ENCODE peak calls at places on chromosomes 11 and 22, in ten cellular contexts. U is endothelial cell, D is fibroblast of lung, E is psoas muscle, T is GM20000, G is stomach, Q is kidney, A is astrocyte of the cerebellum, C is ovary, P is type B pancreatic cell. M is an unnamed sample.

GRCh38 chr11:46361283-46362145 is 14.3 kb downstream of the DGKZ start:
- DNase-seq in G (no peak), A (no peak), T (peak), C (no peak), U (no peak), P (no peak), E (peak), D (peak), Q (peak), M (no peak)

GRCh38 chr11:88152381-88152780 is 22.9 kb downstream of the RAB38 start:
- DNase-seq in E (no peak), G (no peak), P (no peak), C (no peak), T (no peak), Q (no peak), D (no peak), U (no peak), A (no peak), M (no peak)

GRCh38 chr22:31212783-31213626 is 907 bp downstream of the LIMK2 start:
- DNase-seq in Q (no peak), D (no peak), C (no peak), E (no peak), T (no peak), G (no peak), A (no peak), P (no peak), U (no peak), M (no peak)

GRCh38 chr11:23732026-23732425 is 764.8 kb upstream of the LUZP2 start:
- DNase-seq in D (peak), T (no peak), G (no peak), Q (no peak), E (no peak), P (no peak), U (no peak), C (no peak), A (no peak), M (no peak)

GRCh38 chr11:126731526-126731925 is 269.0 kb downstream of the KIRREL3 start:
- DNase-seq in C (no peak), T (no peak), U (no peak), E (no peak), G (no peak), P (no peak), D (no peak), Q (no peak), A (no peak), M (no peak)

GRCh38 chr22:19103881-19104821 is 18.1 kb downstream of the DGCR2 start:
- DNase-seq in T (no peak), G (no peak), D (peak), P (no peak), C (no peak), A (peak), E (no peak), U (no peak), Q (no peak), M (no peak)

GRCh38 chr11:66363805-66364535 is 7.6 kb downstream of the SLC29A2 start:
- DNase-seq in Q (no peak), U (peak), A (no peak), E (peak), D (no peak), T (peak), P (no peak), G (peak), C (no peak), M (no peak)

GRCh38 chr11:73521621-73522020 is 76.3 kb downstream of the FAM168A start:
- DNase-seq in P (no peak), Q (no peak), A (peak), G (no peak), U (no peak), T (no peak), D (peak), C (no peak), E (no peak), M (no peak)

GRCh38 chr11:12125609-12126149 is 15.3 kb downstream of the MICAL2 start:
- DNase-seq in P (no peak), G (no peak), C (no peak), E (no peak), U (no peak), T (no peak), A (no peak), D (peak), Q (no peak), M (no peak)

GRCh38 chr11:28673687-28674431 is 565.7 kb downstream of the METTL15 start:
- DNase-seq in E (no peak), U (no peak), Q (no peak), G (no peak), T (no peak), A (no peak), P (no peak), C (no peak), D (peak), M (no peak)

GRCh38 chr11:88337342-88338222 is at the start of gene CTSC:
- DNase-seq in T (peak), Q (peak), U (peak), A (peak), P (peak), E (peak), D (peak), C (peak), G (peak), M (peak)

GRCh38 chr11:59667812-59668187 is 1.0 kb downstream of the PATL1 start:
- DNase-seq in C (no peak), U (no peak), A (no peak), Q (no peak), P (no peak), E (no peak), D (no peak), T (no peak), G (no peak), M (no peak)

GRCh38 chr11:69359735-69360470 is 65.9 kb downstream of the MYEOV start:
- DNase-seq in E (no peak), G (no peak), C (no peak), D (peak), A (no peak), Q (no peak), P (peak), T (no peak), U (peak), M (no peak)

GRCh38 chr11:41459602-41460405 is at the start of gene LRRC4C:
- DNase-seq in A (no peak), U (no peak), P (no peak), C (no peak), E (no peak), G (no peak), T (no peak), D (peak), Q (no peak), M (no peak)

GRCh38 chr11:10605941-10606381 is 37.5 kb upstream of the LYVE1 start:
- DNase-seq in Q (no peak), E (peak), C (peak), A (no peak), G (peak), D (peak), P (no peak), U (peak), T (no peak), M (no peak)

GRCh38 chr11:92340839-92341238 is 116.2 kb downstream of the FAT3 start:
- DNase-seq in T (no peak), A (no peak), G (no peak), C (no peak), P (no peak), Q (no peak), D (no peak), E (no peak), U (peak), M (no peak)

GRCh38 chr22:19398206-19398605 is 33.3 kb downstream of the HIRA start:
- DNase-seq in T (no peak), C (no peak), U (no peak), E (no peak), P (no peak), Q (peak), D (no peak), G (no peak), A (no peak), M (no peak)

GRCh38 chr11:114180301-114181055 is 115.7 kb upstream of the NNMT start:
- DNase-seq in T (no peak), G (peak), U (peak), E (peak), P (no peak), D (no peak), A (no peak), Q (peak), C (peak), M (no peak)

GRCh38 chr11:91164452-91164822 is 941.6 kb upstream of the CHORDC1 start:
- DNase-seq in Q (no peak), U (no peak), E (no peak), C (no peak), D (peak), P (no peak), A (no peak), G (no peak), T (no peak), M (no peak)

GRCh38 chr11:83070878-83071640 is 638 bp downstream of the RAB30 start:
- DNase-seq in G (no peak), D (no peak), U (peak), Q (peak), P (no peak), A (no peak), C (peak), E (peak), T (no peak), M (peak)

GRCh38 chr11:60756307-60757032 is at the start of gene MS4A15:
- DNase-seq in U (peak), Q (no peak), C (no peak), P (no peak), A (no peak), G (no peak), D (peak), E (no peak), T (peak), M (peak)
- TF ChIP-seq CTCF in U (peak), Q (peak), C (no peak), P (peak), A (peak), G (peak), D (peak), E (no peak), T (peak), M (no peak)

GRCh38 chr11:128648711-128649110 is 45.2 kb upstream of the FLI1 start:
- DNase-seq in T (no peak), P (no peak), A (no peak), U (no peak), D (no peak), E (no peak), Q (no peak), C (no peak), G (no peak), M (no peak)

GRCh38 chr11:128642571-128642970 is 51.3 kb upstream of the FLI1 start:
- DNase-seq in G (no peak), A (no peak), C (no peak), E (no peak), T (no peak), P (no peak), Q (no peak), U (no peak), D (no peak), M (no peak)

GRCh38 chr11:128643661-128644060 is 50.2 kb upstream of the FLI1 start:
- DNase-seq in G (no peak), C (no peak), U (no peak), D (no peak), A (no peak), T (no peak), P (no peak), Q (no peak), E (no peak), M (no peak)

GRCh38 chr11:128645968-128646367 is 47.9 kb upstream of the FLI1 start:
- DNase-seq in Q (no peak), P (no peak), A (no peak), U (no peak), E (no peak), T (no peak), G (no peak), C (no peak), D (no peak), M (no peak)
- TF ChIP-seq CTCF in Q (no peak), P (no peak), A (no peak), U (no peak), E (no peak), T (no peak), G (no peak), C (no peak), D (no peak), M (no peak)

GRCh38 chr11:1522081-1522424 is 35.5 kb upstream of the MOB2 start:
- DNase-seq in T (no peak), G (no peak), C (no peak), A (no peak), Q (no peak), E (no peak), U (no peak), P (no peak), D (no peak), M (no peak)

GRCh38 chr11:1523077-1523476 is 36.5 kb upstream of the MOB2 start:
- DNase-seq in D (no peak), U (no peak), Q (no peak), P (no peak), A (no peak), C (no peak), T (no peak), G (no peak), E (no peak), M (no peak)

GRCh38 chr11:1520987-1521349 is 34.4 kb upstream of the MOB2 start:
- DNase-seq in C (no peak), Q (peak), U (no peak), P (no peak), D (no peak), T (no peak), G (no peak), E (no peak), A (no peak), M (no peak)

GRCh38 chr11:1520209-1520986 is 33.8 kb upstream of the MOB2 start:
- DNase-seq in E (no peak), P (no peak), U (no peak), G (no peak), T (no peak), C (no peak), A (no peak), Q (no peak), D (no peak), M (no peak)

DNA sequence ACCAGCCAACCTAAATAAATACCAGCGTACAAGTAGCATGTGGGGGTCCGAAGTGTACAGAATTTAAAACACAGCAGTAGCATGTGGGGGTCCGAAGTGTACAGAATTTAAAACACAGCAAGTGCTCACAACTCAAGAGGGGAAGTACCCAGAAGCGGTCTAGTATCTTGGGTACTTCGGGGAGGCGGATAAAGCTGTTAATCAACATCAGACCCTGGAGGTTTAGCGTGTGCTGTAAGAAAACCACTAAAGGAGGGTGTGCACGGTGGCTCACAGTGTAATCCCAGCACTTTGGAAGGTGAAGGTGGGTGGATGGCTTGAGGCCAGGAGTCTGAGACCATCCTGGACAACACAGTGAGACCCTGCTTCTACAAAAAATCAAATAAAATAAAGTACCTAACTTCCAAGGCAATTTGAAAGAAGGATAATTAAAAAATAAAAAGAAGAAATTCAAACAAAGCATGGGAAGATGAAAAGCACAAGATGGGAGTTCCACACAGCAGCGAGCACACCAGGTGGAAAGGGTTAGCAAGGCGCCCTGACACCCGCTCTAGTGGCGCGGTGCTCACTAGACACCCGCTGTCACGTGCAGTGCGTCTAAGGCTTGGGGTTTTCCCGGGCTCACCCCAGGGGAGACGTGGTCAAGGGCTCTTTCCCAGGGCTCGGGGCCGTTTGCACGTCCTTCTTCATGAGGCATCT is 35.0 kb upstream of the MOB2 start:
- DNase-seq in D (no peak), C (no peak), Q (no peak), T (peak), G (no peak), P (no peak), E (no peak), U (no peak), A (no peak), M (no peak)
- TF ChIP-seq CTCF in D (no peak), C (no peak), Q (no peak), T (no peak), G (no peak), P (no peak), E (no peak), U (no peak), A (no peak), M (no peak)

GRCh38 chr22:29194269-29194668 is 11.4 kb upstream of the EMID1 start:
- DNase-seq in C (no peak), E (no peak), U (no peak), T (no peak), A (no peak), G (no peak), P (no peak), Q (no peak), D (no peak), M (no peak)
- TF ChIP-seq CTCF in C (no peak), E (no peak), U (peak), T (no peak), A (no peak), G (no peak), P (peak), Q (no peak), D (no peak), M (no peak)

DNA sequence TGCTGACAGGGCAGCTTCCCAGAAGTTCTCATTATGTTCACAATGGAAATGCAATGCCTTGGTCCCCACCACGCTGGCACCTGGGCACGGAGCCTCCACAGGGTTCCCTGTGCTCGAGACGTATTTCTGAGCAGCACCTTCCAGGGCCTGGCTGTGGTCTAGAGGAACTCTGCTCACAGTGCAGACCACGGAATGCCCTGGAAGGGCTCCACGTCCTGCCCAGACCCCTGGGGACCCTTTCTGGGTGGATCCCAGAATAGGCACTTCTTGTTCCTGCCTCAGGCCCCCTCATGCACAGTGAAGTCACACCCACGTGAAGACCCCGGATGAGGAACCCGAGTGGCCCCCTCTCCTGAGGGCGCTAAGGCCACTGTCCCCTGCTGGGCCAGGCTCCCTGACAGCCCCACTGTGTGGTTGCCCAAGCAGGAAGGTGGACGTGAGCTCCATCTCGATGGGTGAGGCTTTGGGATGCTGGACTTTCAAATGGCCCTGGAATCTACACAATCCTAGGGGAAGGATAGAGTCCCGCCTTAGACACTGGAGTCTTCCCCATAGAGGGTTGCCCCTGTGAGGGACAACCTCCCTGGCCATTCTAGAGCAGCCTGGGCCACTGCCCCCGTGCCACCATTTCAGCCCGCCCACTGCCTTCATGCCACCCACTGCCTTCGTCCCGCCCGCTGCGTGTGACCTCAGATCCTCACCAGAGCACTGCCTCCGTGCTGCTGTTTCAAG is 1106.8 kb downstream of the BRD1 start:
- DNase-seq in E (no peak), Q (peak), U (no peak), G (no peak), T (no peak), D (no peak), P (no peak), C (no peak), A (no peak), M (no peak)
- TF ChIP-seq CTCF in E (no peak), Q (no peak), U (no peak), G (no peak), T (no peak), D (no peak), P (no peak), C (no peak), A (no peak), M (no peak)

GRCh38 chr11:95508219-95508880 is 277.3 kb upstream of the SESN3 start:
- DNase-seq in U (no peak), E (no peak), G (no peak), C (no peak), A (no peak), Q (no peak), P (no peak), D (no peak), T (no peak), M (no peak)

GRCh38 chr11:95512177-95512576 is 277.4 kb downstream of the FAM76B start:
- DNase-seq in Q (no peak), D (peak), P (no peak), A (no peak), T (no peak), E (peak), U (no peak), G (no peak), C (peak), M (peak)

GRCh38 chr11:95505927-95506426 is 275.0 kb upstream of the SESN3 start:
- DNase-seq in U (no peak), G (no peak), Q (no peak), D (peak), E (no peak), T (no peak), A (peak), P (no peak), C (no peak), M (no peak)

GRCh38 chr11:95506777-95507176 is 275.8 kb upstream of the SESN3 start:
- DNase-seq in A (no peak), G (no peak), E (no peak), P (no peak), D (peak), U (no peak), Q (no peak), C (no peak), T (no peak), M (no peak)

GRCh38 chr11:95507794-95508193 is 276.8 kb upstream of the SESN3 start:
- DNase-seq in Q (no peak), G (no peak), D (no peak), A (no peak), E (no peak), U (no peak), P (no peak), T (no peak), C (no peak), M (no peak)
- TF ChIP-seq CTCF in Q (no peak), G (no peak), D (no peak), A (no peak), E (no peak), U (no peak), P (peak), T (no peak), C (no peak), M (no peak)

GRCh38 chr11:43130616-43131015 is 181.2 kb upstream of the API5 start:
- DNase-seq in E (no peak), C (no peak), T (no peak), P (no peak), Q (no peak), D (no peak), G (no peak), U (peak), A (no peak), M (no peak)
- TF ChIP-seq CTCF in E (no peak), C (no peak), T (no peak), P (peak), Q (no peak), D (no peak), G (no peak), U (no peak), A (no peak), M (no peak)